ENCODE peak calls at places on chromosomes 5 and 9, in nine cellular contexts. One of them, this sample, is unnamed.
A peak's percentile ranks its signal among the peaks of the same experiment; 100 is the strongest.

GRCh38 chr9:15286288-15286834 is 20.7 kb downstream of the TTC39B start:
- DNase-seq in gastrocnemius medialis: no peak
- DNase-seq in A549: no peak
- DNase-seq in body of pancreas: no peak
- DNase-seq in tibial nerve: no peak
- DNase-seq in lower leg skin: no peak
- DNase-seq in sigmoid colon: no peak
- DNase-seq in uterus: no peak
- DNase-seq in heart left ventricle: no peak
- DNase-seq in this sample: no peak

GRCh38 chr5:33120671-33121070 is 320.1 kb upstream of the TARS1 start:
- DNase-seq in gastrocnemius medialis: no peak
- DNase-seq in A549: no peak
- DNase-seq in body of pancreas: no peak
- DNase-seq in tibial nerve: no peak
- DNase-seq in lower leg skin: no peak
- DNase-seq in sigmoid colon: no peak
- DNase-seq in uterus: no peak
- DNase-seq in heart left ventricle: no peak
- DNase-seq in this sample: no peak

GRCh38 chr5:139689631-139690384 is 41.7 kb downstream of the CXXC5 start:
- DNase-seq in gastrocnemius medialis: no peak
- DNase-seq in A549: peak; percentile 35
- DNase-seq in body of pancreas: peak; percentile 85
- DNase-seq in tibial nerve: peak; percentile 67
- DNase-seq in lower leg skin: no peak
- DNase-seq in sigmoid colon: no peak
- DNase-seq in uterus: no peak
- DNase-seq in heart left ventricle: no peak
- DNase-seq in this sample: peak; percentile 74

GRCh38 chr9:73009649-73010288 is 56.9 kb upstream of the ALDH1A1 start:
- DNase-seq in gastrocnemius medialis: no peak
- DNase-seq in A549: no peak
- DNase-seq in body of pancreas: no peak
- DNase-seq in tibial nerve: no peak
- DNase-seq in lower leg skin: no peak
- DNase-seq in sigmoid colon: no peak
- DNase-seq in uterus: no peak
- DNase-seq in heart left ventricle: no peak
- DNase-seq in this sample: no peak

GRCh38 chr9:137168907-137169763 is 716 bp downstream of the LRRC26 start:
- DNase-seq in gastrocnemius medialis: no peak
- DNase-seq in A549: peak; percentile 74
- DNase-seq in body of pancreas: peak; percentile 68
- DNase-seq in tibial nerve: no peak
- DNase-seq in lower leg skin: no peak
- DNase-seq in sigmoid colon: no peak
- DNase-seq in uterus: no peak
- DNase-seq in heart left ventricle: no peak
- DNase-seq in this sample: peak; percentile 73

GRCh38 chr5:105752801-105753200 is 1917.9 kb downstream of the EFNA5 start:
- DNase-seq in gastrocnemius medialis: no peak
- DNase-seq in A549: no peak
- DNase-seq in body of pancreas: no peak
- DNase-seq in tibial nerve: no peak
- DNase-seq in lower leg skin: no peak
- DNase-seq in sigmoid colon: no peak
- DNase-seq in uterus: no peak
- DNase-seq in heart left ventricle: no peak
- DNase-seq in this sample: no peak

GRCh38 chr5:134227259-134227658 is 1.4 kb upstream of the PPP2CA start:
- DNase-seq in gastrocnemius medialis: no peak
- DNase-seq in A549: no peak
- DNase-seq in body of pancreas: no peak
- DNase-seq in tibial nerve: peak; percentile 7
- DNase-seq in lower leg skin: no peak
- DNase-seq in sigmoid colon: peak; percentile 69
- DNase-seq in uterus: peak; percentile 35
- DNase-seq in heart left ventricle: no peak
- DNase-seq in this sample: no peak

GRCh38 chr5:33430983-33431382 is 9.8 kb upstream of the TARS1 start:
- DNase-seq in gastrocnemius medialis: no peak
- DNase-seq in A549: no peak
- DNase-seq in body of pancreas: no peak
- DNase-seq in tibial nerve: no peak
- DNase-seq in lower leg skin: no peak
- DNase-seq in sigmoid colon: no peak
- DNase-seq in uterus: no peak
- DNase-seq in heart left ventricle: no peak
- DNase-seq in this sample: no peak

DNA sequence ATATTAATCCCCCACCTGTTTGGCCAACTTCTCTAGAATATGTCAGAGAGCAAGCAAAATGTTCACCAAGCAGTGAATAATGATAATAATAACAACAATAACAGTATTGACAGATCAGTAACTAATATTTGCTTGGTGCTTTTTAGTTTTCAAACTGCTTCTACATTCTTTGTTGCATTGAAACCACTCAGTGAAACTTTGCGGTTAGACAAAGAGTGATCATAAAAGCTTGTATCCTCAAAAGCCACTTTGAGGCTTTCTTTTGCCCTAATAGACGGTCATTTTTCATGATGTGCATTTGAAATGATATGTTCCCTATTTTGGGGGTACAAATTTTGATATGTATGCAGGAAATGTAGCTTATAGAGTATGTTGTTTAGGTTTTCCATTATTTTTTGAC is 43.6 kb upstream of the PTGS1 start:
- DNase-seq in gastrocnemius medialis: no peak
- DNase-seq in A549: no peak
- DNase-seq in body of pancreas: no peak
- DNase-seq in tibial nerve: no peak
- DNase-seq in lower leg skin: no peak
- DNase-seq in sigmoid colon: no peak
- DNase-seq in uterus: no peak
- DNase-seq in heart left ventricle: no peak
- DNase-seq in this sample: no peak
- TF ChIP-seq POLR2A in gastrocnemius medialis: no peak
- TF ChIP-seq POLR2A in A549: no peak
- TF ChIP-seq POLR2A in body of pancreas: no peak
- TF ChIP-seq POLR2A in tibial nerve: no peak
- TF ChIP-seq POLR2A in lower leg skin: no peak
- TF ChIP-seq POLR2A in sigmoid colon: no peak
- TF ChIP-seq POLR2A in uterus: no peak
- TF ChIP-seq POLR2A in heart left ventricle: no peak
- TF ChIP-seq POLR2A in this sample: no peak

GRCh38 chr5:23025604-23026003 is 172.5 kb upstream of the CDH12 start:
- DNase-seq in gastrocnemius medialis: no peak
- DNase-seq in A549: no peak
- DNase-seq in body of pancreas: no peak
- DNase-seq in tibial nerve: no peak
- DNase-seq in lower leg skin: no peak
- DNase-seq in sigmoid colon: no peak
- DNase-seq in uterus: no peak
- DNase-seq in heart left ventricle: no peak
- DNase-seq in this sample: no peak

GRCh38 chr5:23027341-23027740 is 174.2 kb upstream of the CDH12 start:
- DNase-seq in gastrocnemius medialis: no peak
- DNase-seq in A549: no peak
- DNase-seq in body of pancreas: no peak
- DNase-seq in tibial nerve: no peak
- DNase-seq in lower leg skin: no peak
- DNase-seq in sigmoid colon: no peak
- DNase-seq in uterus: no peak
- DNase-seq in heart left ventricle: no peak
- DNase-seq in this sample: no peak

GRCh38 chr5:23027830-23028229 is 174.7 kb upstream of the CDH12 start:
- DNase-seq in gastrocnemius medialis: no peak
- DNase-seq in A549: no peak
- DNase-seq in body of pancreas: no peak
- DNase-seq in tibial nerve: no peak
- DNase-seq in lower leg skin: no peak
- DNase-seq in sigmoid colon: no peak
- DNase-seq in uterus: no peak
- DNase-seq in heart left ventricle: no peak
- DNase-seq in this sample: no peak

GRCh38 chr5:23028445-23028844 is 175.3 kb upstream of the CDH12 start:
- DNase-seq in gastrocnemius medialis: no peak
- DNase-seq in A549: no peak
- DNase-seq in body of pancreas: no peak
- DNase-seq in tibial nerve: no peak
- DNase-seq in lower leg skin: no peak
- DNase-seq in sigmoid colon: no peak
- DNase-seq in uterus: no peak
- DNase-seq in heart left ventricle: no peak
- DNase-seq in this sample: no peak

GRCh38 chr5:23026252-23027170 is 173.4 kb upstream of the CDH12 start:
- DNase-seq in gastrocnemius medialis: no peak
- DNase-seq in A549: no peak
- DNase-seq in body of pancreas: no peak
- DNase-seq in tibial nerve: no peak
- DNase-seq in lower leg skin: no peak
- DNase-seq in sigmoid colon: no peak
- DNase-seq in uterus: no peak
- DNase-seq in heart left ventricle: no peak
- DNase-seq in this sample: no peak
- TF ChIP-seq CTCF in gastrocnemius medialis: no peak
- TF ChIP-seq CTCF in A549: no peak
- TF ChIP-seq CTCF in body of pancreas: no peak
- TF ChIP-seq CTCF in tibial nerve: no peak
- TF ChIP-seq CTCF in lower leg skin: no peak
- TF ChIP-seq CTCF in sigmoid colon: no peak
- TF ChIP-seq CTCF in uterus: no peak
- TF ChIP-seq CTCF in heart left ventricle: no peak
- TF ChIP-seq CTCF in this sample: no peak

GRCh38 chr9:36765077-36765390 is 192.3 kb downstream of the MELK start:
- DNase-seq in gastrocnemius medialis: no peak
- DNase-seq in A549: peak; percentile 30
- DNase-seq in body of pancreas: no peak
- DNase-seq in tibial nerve: no peak
- DNase-seq in lower leg skin: no peak
- DNase-seq in sigmoid colon: no peak
- DNase-seq in uterus: no peak
- DNase-seq in heart left ventricle: no peak
- DNase-seq in this sample: no peak

GRCh38 chr9:36764364-36765076 is 191.8 kb downstream of the MELK start:
- DNase-seq in gastrocnemius medialis: no peak
- DNase-seq in A549: no peak
- DNase-seq in body of pancreas: no peak
- DNase-seq in tibial nerve: no peak
- DNase-seq in lower leg skin: no peak
- DNase-seq in sigmoid colon: no peak
- DNase-seq in uterus: no peak
- DNase-seq in heart left ventricle: no peak
- DNase-seq in this sample: no peak

GRCh38 chr9:36762958-36763357 is 190.3 kb downstream of the MELK start:
- DNase-seq in gastrocnemius medialis: no peak
- DNase-seq in A549: no peak
- DNase-seq in body of pancreas: no peak
- DNase-seq in tibial nerve: no peak
- DNase-seq in lower leg skin: no peak
- DNase-seq in sigmoid colon: no peak
- DNase-seq in uterus: no peak
- DNase-seq in heart left ventricle: no peak
- DNase-seq in this sample: no peak

GRCh38 chr9:36763778-36764177 is 191.1 kb downstream of the MELK start:
- DNase-seq in gastrocnemius medialis: no peak
- DNase-seq in A549: no peak
- DNase-seq in body of pancreas: no peak
- DNase-seq in tibial nerve: no peak
- DNase-seq in lower leg skin: no peak
- DNase-seq in sigmoid colon: no peak
- DNase-seq in uterus: no peak
- DNase-seq in heart left ventricle: no peak
- DNase-seq in this sample: no peak

DNA sequence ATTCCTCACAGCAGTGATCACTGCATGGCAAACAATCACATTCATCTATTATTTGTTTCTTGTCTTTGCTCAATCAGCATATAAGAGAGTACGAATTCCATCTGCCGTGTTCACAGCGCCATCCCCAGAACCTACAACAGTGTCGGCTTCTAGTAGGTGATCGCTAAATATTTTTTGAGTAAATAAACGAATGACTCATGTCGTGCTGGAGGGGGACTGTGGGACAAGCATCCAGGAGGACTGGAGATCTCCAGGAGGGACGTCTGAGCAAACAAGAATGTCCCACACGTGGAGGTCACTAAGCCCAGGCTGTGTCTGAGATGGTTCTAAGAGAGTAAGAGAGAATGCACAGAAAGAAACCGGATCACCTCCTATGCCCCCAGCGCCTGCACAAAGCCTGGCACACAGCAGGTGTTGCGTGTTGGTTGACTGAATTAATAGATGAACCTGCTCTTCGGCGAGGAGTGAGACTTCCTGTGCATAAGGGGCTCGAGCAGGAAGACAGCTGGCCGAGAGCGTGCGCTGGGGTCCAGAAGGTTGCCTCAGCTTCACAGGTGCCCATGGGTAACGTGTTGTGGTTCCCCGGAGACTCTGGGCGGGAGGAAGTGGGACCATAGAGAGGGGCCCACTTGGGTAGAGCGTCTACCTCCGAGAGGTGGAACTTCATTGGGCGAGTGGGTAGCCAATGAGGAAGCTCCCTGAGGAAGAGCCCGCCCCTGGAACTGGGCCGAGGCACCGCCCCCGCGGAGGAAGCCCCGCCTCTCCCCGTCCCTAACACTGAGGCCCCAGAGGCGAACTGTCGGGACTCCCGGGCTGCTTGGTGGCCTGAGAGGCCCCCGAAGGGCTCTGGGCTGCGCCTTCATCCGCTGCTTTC is 193.0 kb downstream of the MELK start:
- DNase-seq in gastrocnemius medialis: peak; percentile 38
- DNase-seq in A549: peak; percentile 97
- DNase-seq in body of pancreas: peak; percentile 89
- DNase-seq in tibial nerve: peak; percentile 21
- DNase-seq in lower leg skin: peak; percentile 92
- DNase-seq in sigmoid colon: peak; percentile 79
- DNase-seq in uterus: peak; percentile 45
- DNase-seq in heart left ventricle: peak; percentile 78
- DNase-seq in this sample: peak; percentile 60
- TF ChIP-seq POLR2A in gastrocnemius medialis: no peak
- TF ChIP-seq POLR2A in A549: peak; percentile 66
- TF ChIP-seq POLR2A in body of pancreas: peak; percentile 69
- TF ChIP-seq POLR2A in tibial nerve: no peak
- TF ChIP-seq POLR2A in lower leg skin: no peak
- TF ChIP-seq POLR2A in sigmoid colon: no peak
- TF ChIP-seq POLR2A in uterus: no peak
- TF ChIP-seq POLR2A in heart left ventricle: no peak
- TF ChIP-seq POLR2A in this sample: no peak

DNA sequence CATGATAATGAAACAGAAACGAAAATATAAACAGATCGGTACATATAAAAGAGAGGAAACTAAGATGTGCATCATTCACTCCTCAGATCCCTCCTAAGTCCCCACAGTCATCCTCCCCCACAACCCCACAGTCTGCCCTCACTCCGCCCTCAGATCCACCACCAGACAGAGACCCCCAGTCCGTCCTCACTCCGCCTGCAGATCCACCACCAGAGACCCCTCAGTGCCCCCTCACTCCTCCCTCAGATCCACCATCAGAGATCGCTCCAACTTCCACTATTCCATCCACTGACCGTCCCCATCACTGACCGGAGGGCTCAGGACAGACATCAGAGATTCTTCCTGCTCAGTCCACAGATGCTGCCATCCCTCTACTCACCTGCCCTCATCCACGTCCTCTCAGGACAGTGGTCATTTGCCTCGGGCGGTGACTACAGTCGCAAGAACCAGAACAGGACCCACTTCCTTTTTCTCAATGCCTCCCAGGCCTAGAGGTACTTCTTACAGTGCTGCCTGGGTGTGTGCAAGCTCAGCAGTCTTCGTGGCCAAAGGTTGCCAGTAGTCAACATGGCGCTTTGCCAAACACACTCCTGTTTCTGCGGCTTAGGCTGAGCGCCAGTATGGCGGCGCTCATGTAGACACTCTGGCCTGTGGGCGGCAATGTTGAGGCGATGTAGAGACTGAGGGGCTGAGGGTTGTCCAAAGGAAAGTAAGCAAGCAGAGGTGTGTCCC is 8.3 kb upstream of the SPATA31C1 start:
- DNase-seq in gastrocnemius medialis: no peak
- DNase-seq in A549: peak; percentile 29
- DNase-seq in body of pancreas: peak; percentile 93
- DNase-seq in tibial nerve: no peak
- DNase-seq in lower leg skin: peak; percentile 59
- DNase-seq in sigmoid colon: no peak
- DNase-seq in uterus: no peak
- DNase-seq in heart left ventricle: no peak
- DNase-seq in this sample: peak; percentile 95
- TF ChIP-seq CTCF in gastrocnemius medialis: no peak
- TF ChIP-seq CTCF in A549: no peak
- TF ChIP-seq CTCF in body of pancreas: no peak
- TF ChIP-seq CTCF in tibial nerve: no peak
- TF ChIP-seq CTCF in lower leg skin: no peak
- TF ChIP-seq CTCF in sigmoid colon: no peak
- TF ChIP-seq CTCF in uterus: no peak
- TF ChIP-seq CTCF in heart left ventricle: no peak
- TF ChIP-seq CTCF in this sample: no peak

This sample was measured in stomach.